ENCODE peak calls at places on chromosome 5, in eight cellular contexts. V, Z, E, T, O, I, X and C are unnamed samples.

GRCh38 chr5:121692163-121692562 is 159.5 kb upstream of the FTMT start:
- DNase-seq in O (no peak), X (no peak), E (no peak), Z (no peak), T (no peak), V (no peak), I (no peak), C (no peak)

GRCh38 chr5:147763791-147764525 is 18.6 kb downstream of the JAKMIP2 start:
- DNase-seq in V (no peak), T (no peak), Z (no peak), O (peak; percentile 15), X (no peak), E (no peak), I (no peak), C (no peak)

GRCh38 chr5:11851402-11851801 is 52.8 kb downstream of the CTNND2 start:
- DNase-seq in T (no peak), X (no peak), O (no peak), I (no peak), V (no peak), Z (no peak), E (no peak), C (no peak)

GRCh38 chr5:171291371-171291770 is 17.7 kb upstream of the TLX3 start:
- DNase-seq in T (no peak), X (no peak), V (no peak), I (peak; percentile 19), Z (no peak), E (no peak), O (no peak), C (no peak)

GRCh38 chr5:96703384-96703910 is 41.3 kb downstream of the CAST start:
- DNase-seq in Z (peak; percentile 40), X (no peak), V (no peak), O (peak; percentile 46), T (no peak), E (no peak), I (no peak), C (no peak)

GRCh38 chr5:177434437-177434836 is 8.0 kb downstream of the GRK6 start:
- DNase-seq in I (no peak), O (no peak), T (no peak), E (no peak), X (no peak), V (no peak), Z (no peak), C (peak; percentile 1)

GRCh38 chr5:159849437-159850191 is 66.7 kb upstream of the ADRA1B start:
- DNase-seq in I (no peak), T (no peak), E (no peak), Z (no peak), X (no peak), V (no peak), O (no peak), C (no peak)

GRCh38 chr5:170832241-170832640 is 29.6 kb upstream of the RANBP17 start:
- DNase-seq in Z (no peak), V (no peak), T (no peak), X (no peak), I (no peak), E (no peak), O (no peak), C (no peak)

GRCh38 chr5:135398160-135398854 is 724 bp downstream of the MACROH2A1 start:
- DNase-seq in Z (peak; percentile 33), E (no peak), X (peak; percentile 13), T (peak; percentile 58), O (peak; percentile 28), I (peak; percentile 78), V (peak; percentile 28), C (peak; percentile 60)
- TF ChIP-seq MAX in Z (no peak), E (no peak), X (peak; percentile 48), T (no peak), O (no peak), I (no peak), V (no peak), C (no peak)

GRCh38 chr5:14204785-14205321 is 61.7 kb downstream of the TRIO start:
- DNase-seq in I (no peak), X (no peak), O (peak; percentile 64), V (peak; percentile 49), E (no peak), Z (peak; percentile 93), T (no peak), C (peak; percentile 73)
- TF ChIP-seq POLR2A in I (no peak), X (no peak), O (no peak), V (no peak), E (no peak), Z (no peak), T (no peak), C (no peak)

GRCh38 chr5:65163698-65164097 is 318.0 kb downstream of the ADAMTS6 start:
- DNase-seq in E (no peak), O (no peak), I (no peak), T (no peak), Z (no peak), X (no peak), V (no peak), C (no peak)

GRCh38 chr5:65157906-65158603 is 323.7 kb downstream of the ADAMTS6 start:
- DNase-seq in X (peak; percentile 6), O (peak; percentile 2), T (no peak), Z (no peak), E (no peak), V (no peak), I (no peak), C (no peak)

GRCh38 chr5:65156933-65157332 is 324.8 kb downstream of the ADAMTS6 start:
- DNase-seq in O (no peak), T (no peak), Z (no peak), X (no peak), E (no peak), V (no peak), I (no peak), C (no peak)

GRCh38 chr5:65161655-65162054 is 320.1 kb downstream of the ADAMTS6 start:
- DNase-seq in T (no peak), O (no peak), V (no peak), Z (peak; percentile 32), X (no peak), E (no peak), I (no peak), C (no peak)
- H3K4me3 ChIP-seq in T (no peak overlapping the region), O (no peak overlapping the region), V (no peak overlapping the region), Z (no peak overlapping the region), X (no peak overlapping the region), E (no peak overlapping the region), I (no peak overlapping the region), C (no peak overlapping the region)

DNA sequence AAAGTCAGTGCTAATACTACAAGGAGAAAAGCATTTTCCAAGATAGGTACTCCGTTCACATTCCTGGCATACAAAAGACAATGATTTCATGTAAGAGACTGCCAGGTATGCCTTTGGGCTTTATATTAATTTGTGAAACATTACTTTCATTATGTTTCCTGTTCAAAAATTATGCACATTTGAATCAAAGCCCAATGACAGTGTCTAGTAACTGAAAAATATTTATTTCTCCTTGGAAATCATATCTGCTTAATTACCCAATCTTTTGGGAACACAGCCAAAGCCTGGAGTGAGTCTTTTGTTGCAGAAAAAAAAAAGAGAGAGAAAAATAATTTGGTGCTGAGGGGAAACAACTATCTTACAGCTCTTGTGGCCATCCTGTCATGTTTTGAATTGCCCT is 238.1 kb upstream of the NUDT12 start:
- DNase-seq in O (no peak), E (no peak), I (no peak), V (no peak), T (no peak), Z (no peak), X (no peak), C (no peak)
- TF ChIP-seq MAX in O (no peak), E (no peak), I (no peak), V (no peak), T (no peak), Z (no peak), X (no peak), C (no peak)

DNA sequence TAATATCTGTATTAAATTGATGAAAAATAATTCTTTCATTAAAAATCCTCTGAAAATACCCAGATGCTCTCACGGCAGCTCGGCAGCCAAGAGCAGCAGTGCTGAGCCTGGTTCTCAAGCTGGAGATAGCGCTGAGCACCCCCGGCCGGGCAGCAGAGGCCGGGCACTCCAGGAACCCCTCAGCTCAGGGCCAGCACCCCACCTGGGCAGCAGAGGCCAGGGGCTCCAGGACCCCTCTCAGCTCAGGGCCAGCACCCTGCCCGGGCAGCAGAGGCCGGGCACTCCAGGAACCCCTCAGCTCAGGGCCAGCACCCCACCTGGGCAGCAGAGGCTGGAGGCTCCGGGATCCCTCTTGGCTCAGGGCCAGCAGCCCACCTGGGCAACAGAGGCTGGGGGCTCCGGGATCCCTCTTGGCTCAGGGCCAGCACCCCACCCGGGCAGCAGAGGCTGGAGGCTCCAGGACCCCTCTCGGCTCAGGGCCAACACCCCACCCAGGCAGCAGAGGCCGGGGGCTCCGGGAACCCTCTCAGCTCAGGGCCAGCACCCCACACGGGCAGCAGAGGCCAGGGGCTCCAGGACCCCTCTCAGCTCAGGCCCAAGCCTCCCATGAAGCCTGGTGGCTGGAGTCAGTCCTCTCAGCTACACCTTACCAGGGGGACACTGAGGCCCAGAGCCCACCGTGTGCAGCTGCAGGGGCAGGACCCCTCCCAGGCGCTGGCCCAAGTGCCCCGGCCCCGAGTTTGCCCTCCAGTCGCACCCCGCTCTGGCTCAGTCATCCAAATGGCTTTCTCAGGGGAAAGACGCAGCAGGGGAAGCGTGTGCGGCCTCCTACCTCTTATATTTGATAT is 21.7 kb downstream of the CLPTM1L start:
- DNase-seq in T (no peak), V (no peak), Z (no peak), O (no peak), I (no peak), E (no peak), X (no peak), C (no peak)
- TF ChIP-seq POLR2A in T (no peak), V (no peak), Z (no peak), O (no peak), I (no peak), E (no peak), X (no peak), C (no peak)

GRCh38 chr5:128085413-128085812 is 1.8 kb downstream of the SLC12A2 start:
- DNase-seq in V (no peak), T (no peak), X (no peak), I (no peak), Z (no peak), E (no peak), O (peak; percentile 18), C (no peak)
- H3K4me3 ChIP-seq in V (peak overlapping the region; percentile 88), T (peak overlapping the region; percentile 80), X (peak overlapping the region; percentile 75), I (no peak overlapping the region), Z (no peak overlapping the region), E (peak overlapping the region; percentile 86), O (no peak overlapping the region), C (peak overlapping the region; percentile 60)

DNA sequence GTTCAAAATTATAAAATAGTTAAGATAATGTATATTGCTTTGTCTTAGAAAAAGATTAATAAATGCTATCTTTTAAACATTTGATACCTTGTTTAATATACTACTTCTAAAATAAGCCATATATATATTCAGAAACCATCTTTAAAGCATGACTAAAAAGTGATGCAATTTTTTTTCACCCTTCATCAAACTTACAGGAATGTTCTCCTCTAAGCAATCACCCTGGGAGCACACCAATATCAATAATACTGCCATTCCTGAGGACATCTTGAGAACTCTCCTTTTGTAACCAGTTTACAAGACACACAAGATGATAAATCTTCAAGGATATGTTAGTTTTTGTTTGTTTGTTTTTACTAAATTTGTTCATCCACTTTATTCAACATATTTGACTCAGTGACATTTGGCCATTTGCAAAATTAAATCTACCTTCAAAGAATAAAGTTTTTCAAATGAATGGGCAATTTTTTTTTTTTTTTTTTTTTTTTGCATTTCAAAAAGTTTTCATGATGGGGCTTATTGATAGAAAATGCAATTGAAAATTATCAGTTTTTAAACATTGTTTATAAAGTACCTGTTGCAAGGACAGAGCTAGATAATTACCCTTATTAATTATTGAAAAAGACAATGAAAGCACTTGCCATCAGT is 17.2 kb downstream of the FOXD1 start:
- DNase-seq in E (no peak), T (no peak), I (no peak), V (no peak), Z (no peak), O (no peak), X (no peak), C (no peak)
- TF ChIP-seq MAX in E (no peak), T (no peak), I (no peak), V (no peak), Z (no peak), O (no peak), X (no peak), C (no peak)

GRCh38 chr5:138506370-138507113 is 36.5 kb downstream of the ETF1 start:
- DNase-seq in I (no peak), O (peak; percentile 90), Z (no peak), X (no peak), E (no peak), V (no peak), T (no peak), C (no peak)
- TF ChIP-seq POLR2A in I (no peak), O (no peak), Z (no peak), X (no peak), E (peak; percentile 14), V (no peak), T (no peak), C (no peak)